ENCODE peak calls at places on chromosomes 16 and 17, in six cellular contexts. A, Y, Z, N, L and U are unnamed samples.

GRCh38 chr16:81558444-81559175 is 114.0 kb downstream of the CMIP start:
- DNase-seq in A (no peak), Y (no peak), Z (no peak), N (no peak), L (no peak), U (peak)

GRCh38 chr17:77324227-77324626 is 183.5 kb downstream of the SEC14L1 start:
- DNase-seq in A (no peak), Y (no peak), Z (no peak), N (no peak), L (no peak), U (no peak)

GRCh38 chr17:46765491-46765890 is 53.0 kb downstream of the WNT3 start:
- DNase-seq in A (no peak), Y (no peak), Z (no peak), N (no peak), L (no peak), U (no peak)

GRCh38 chr16:87790278-87791023 is 24.7 kb upstream of the KLHDC4 start:
- DNase-seq in A (no peak), Y (peak), Z (peak), N (no peak), L (no peak), U (peak)

GRCh38 chr17:40340880-40341807 is 23.4 kb downstream of the GJD3 start:
- DNase-seq in A (peak), Y (peak), Z (peak), N (no peak), L (peak), U (peak)

GRCh38 chr17:4476017-4476416 is 22.7 kb upstream of the SPNS2 start:
- DNase-seq in A (no peak), Y (no peak), Z (no peak), N (no peak), L (no peak), U (no peak)

GRCh38 chr16:70789927-70790447 is 11.0 kb downstream of the VAC14 start:
- DNase-seq in A (no peak), Y (no peak), Z (no peak), N (no peak), L (no peak), U (no peak)

GRCh38 chr16:74608381-74608780 is 1.5 kb upstream of the GLG1 start:
- DNase-seq in A (no peak), Y (no peak), Z (no peak), N (no peak), L (no peak), U (no peak)

GRCh38 chr16:77971306-77972131 is 50.8 kb upstream of the CLEC3A start:
- DNase-seq in A (peak), Y (peak), Z (peak), N (peak), L (peak), U (peak)

GRCh38 chr16:84554627-84555328 is 50.3 kb upstream of the MEAK7 start:
- DNase-seq in A (no peak), Y (no peak), Z (no peak), N (no peak), L (no peak), U (no peak)